ENCODE peak calls at places on chromosomes 2 and 18, in ten cellular contexts. One of them, this sample, is unnamed.
A peak's percentile ranks its signal among the peaks of the same experiment; 100 is the strongest.

GRCh38 chr18:12532661-12533060 is 124.9 kb downstream of the PRELID3A start:
- DNase-seq in aorta: no peak
- DNase-seq in activated CD8-positive, alpha-beta memory T cell treated with anti-CD3 and anti-CD28 coated beads, Interleukin-2, amount 10 ng/mL, durations not matched to agents 7 days and 5 days: no peak
- DNase-seq in lung microvascular endothelial cell: no peak
- DNase-seq in GM20000: no peak
- DNase-seq in uterus: no peak
- DNase-seq in GM04504: no peak
- DNase-seq in IMR-90: no peak
- DNase-seq in NCI-H460: no peak
- DNase-seq in activated T-cell treated with anti-CD3 and anti-CD28 coated beads for 48 hours: no peak
- DNase-seq in this sample: no peak

GRCh38 chr18:67516432-67517223 is at the start of gene DSEL:
- DNase-seq in uterus: peak; percentile 99
- DNase-seq in IMR-90: peak; percentile 94
- DNase-seq in GM20000: peak; percentile 99
- DNase-seq in NCI-H460: peak; percentile 89
- DNase-seq in aorta: peak; percentile 98
- DNase-seq in GM04504: peak; percentile 90
- DNase-seq in activated CD8-positive, alpha-beta memory T cell treated with anti-CD3 and anti-CD28 coated beads, Interleukin-2, amount 10 ng/mL, durations not matched to agents 7 days and 5 days: peak; percentile 97
- DNase-seq in activated T-cell treated with anti-CD3 and anti-CD28 coated beads for 48 hours: peak; percentile 96
- DNase-seq in lung microvascular endothelial cell: peak; percentile 97
- DNase-seq in this sample: peak; percentile 67

GRCh38 chr2:54566896-54567295 is 110.8 kb downstream of the SPTBN1 start:
- DNase-seq in aorta: no peak
- DNase-seq in activated T-cell treated with anti-CD3 and anti-CD28 coated beads for 48 hours: no peak
- DNase-seq in uterus: no peak
- DNase-seq in GM04504: no peak
- DNase-seq in NCI-H460: no peak
- DNase-seq in IMR-90: no peak
- DNase-seq in GM20000: no peak
- DNase-seq in lung microvascular endothelial cell: no peak
- DNase-seq in activated CD8-positive, alpha-beta memory T cell treated with anti-CD3 and anti-CD28 coated beads, Interleukin-2, amount 10 ng/mL, durations not matched to agents 7 days and 5 days: no peak
- DNase-seq in this sample: no peak

GRCh38 chr2:3108105-3108504 is 269.5 kb downstream of the EIPR1 start:
- DNase-seq in NCI-H460: no peak
- DNase-seq in lung microvascular endothelial cell: no peak
- DNase-seq in uterus: no peak
- DNase-seq in IMR-90: no peak
- DNase-seq in GM04504: no peak
- DNase-seq in aorta: no peak
- DNase-seq in activated CD8-positive, alpha-beta memory T cell treated with anti-CD3 and anti-CD28 coated beads, Interleukin-2, amount 10 ng/mL, durations not matched to agents 7 days and 5 days: peak; percentile 38
- DNase-seq in activated T-cell treated with anti-CD3 and anti-CD28 coated beads for 48 hours: no peak
- DNase-seq in GM20000: no peak
- DNase-seq in this sample: no peak

GRCh38 chr2:218270721-218271486 is 585 bp downstream of the PNKD start:
- DNase-seq in NCI-H460: no peak
- DNase-seq in GM04504: no peak
- DNase-seq in uterus: no peak
- DNase-seq in activated T-cell treated with anti-CD3 and anti-CD28 coated beads for 48 hours: no peak
- DNase-seq in activated CD8-positive, alpha-beta memory T cell treated with anti-CD3 and anti-CD28 coated beads, Interleukin-2, amount 10 ng/mL, durations not matched to agents 7 days and 5 days: no peak
- DNase-seq in aorta: no peak
- DNase-seq in GM20000: no peak
- DNase-seq in IMR-90: no peak
- DNase-seq in lung microvascular endothelial cell: no peak
- DNase-seq in this sample: no peak

GRCh38 chr18:44093253-44093652 is 587.4 kb upstream of the SETBP1 start:
- DNase-seq in activated CD8-positive, alpha-beta memory T cell treated with anti-CD3 and anti-CD28 coated beads, Interleukin-2, amount 10 ng/mL, durations not matched to agents 7 days and 5 days: no peak
- DNase-seq in IMR-90: no peak
- DNase-seq in activated T-cell treated with anti-CD3 and anti-CD28 coated beads for 48 hours: no peak
- DNase-seq in GM04504: no peak
- DNase-seq in GM20000: no peak
- DNase-seq in lung microvascular endothelial cell: no peak
- DNase-seq in aorta: no peak
- DNase-seq in uterus: no peak
- DNase-seq in NCI-H460: no peak
- DNase-seq in this sample: no peak

GRCh38 chr2:154375625-154376020 is 322.9 kb upstream of the KCNJ3 start:
- DNase-seq in NCI-H460: peak; percentile 61
- DNase-seq in uterus: no peak
- DNase-seq in activated T-cell treated with anti-CD3 and anti-CD28 coated beads for 48 hours: no peak
- DNase-seq in GM20000: no peak
- DNase-seq in aorta: no peak
- DNase-seq in lung microvascular endothelial cell: peak; percentile 21
- DNase-seq in GM04504: peak; percentile 18
- DNase-seq in IMR-90: no peak
- DNase-seq in activated CD8-positive, alpha-beta memory T cell treated with anti-CD3 and anti-CD28 coated beads, Interleukin-2, amount 10 ng/mL, durations not matched to agents 7 days and 5 days: no peak
- DNase-seq in this sample: peak; percentile 20

GRCh38 chr2:135685361-135685760 is 56.3 kb upstream of the UBXN4 start:
- DNase-seq in NCI-H460: no peak
- DNase-seq in IMR-90: peak; percentile 64
- DNase-seq in GM04504: no peak
- DNase-seq in activated CD8-positive, alpha-beta memory T cell treated with anti-CD3 and anti-CD28 coated beads, Interleukin-2, amount 10 ng/mL, durations not matched to agents 7 days and 5 days: no peak
- DNase-seq in activated T-cell treated with anti-CD3 and anti-CD28 coated beads for 48 hours: no peak
- DNase-seq in lung microvascular endothelial cell: no peak
- DNase-seq in uterus: no peak
- DNase-seq in aorta: no peak
- DNase-seq in GM20000: no peak
- DNase-seq in this sample: no peak

GRCh38 chr2:186917866-186918265 is 68.9 kb upstream of the ZSWIM2 start:
- DNase-seq in activated T-cell treated with anti-CD3 and anti-CD28 coated beads for 48 hours: no peak
- DNase-seq in aorta: no peak
- DNase-seq in GM04504: no peak
- DNase-seq in GM20000: no peak
- DNase-seq in activated CD8-positive, alpha-beta memory T cell treated with anti-CD3 and anti-CD28 coated beads, Interleukin-2, amount 10 ng/mL, durations not matched to agents 7 days and 5 days: no peak
- DNase-seq in IMR-90: no peak
- DNase-seq in uterus: no peak
- DNase-seq in NCI-H460: peak; percentile 58
- DNase-seq in lung microvascular endothelial cell: no peak
- DNase-seq in this sample: no peak

GRCh38 chr2:157747695-157748370 is 119.2 kb upstream of the ACVR1C start:
- DNase-seq in lung microvascular endothelial cell: no peak
- DNase-seq in GM04504: peak; percentile 72
- DNase-seq in aorta: no peak
- DNase-seq in IMR-90: peak; percentile 89
- DNase-seq in uterus: no peak
- DNase-seq in activated CD8-positive, alpha-beta memory T cell treated with anti-CD3 and anti-CD28 coated beads, Interleukin-2, amount 10 ng/mL, durations not matched to agents 7 days and 5 days: no peak
- DNase-seq in NCI-H460: no peak
- DNase-seq in GM20000: no peak
- DNase-seq in activated T-cell treated with anti-CD3 and anti-CD28 coated beads for 48 hours: no peak
- DNase-seq in this sample: no peak

GRCh38 chr2:1970341-1970740 is 226.0 kb upstream of the PXDN start:
- DNase-seq in activated T-cell treated with anti-CD3 and anti-CD28 coated beads for 48 hours: no peak
- DNase-seq in lung microvascular endothelial cell: no peak
- DNase-seq in activated CD8-positive, alpha-beta memory T cell treated with anti-CD3 and anti-CD28 coated beads, Interleukin-2, amount 10 ng/mL, durations not matched to agents 7 days and 5 days: no peak
- DNase-seq in aorta: no peak
- DNase-seq in GM20000: no peak
- DNase-seq in GM04504: no peak
- DNase-seq in IMR-90: no peak
- DNase-seq in uterus: no peak
- DNase-seq in NCI-H460: no peak
- DNase-seq in this sample: no peak

GRCh38 chr2:28600176-28600575 is 104.3 kb downstream of the PLB1 start:
- DNase-seq in activated CD8-positive, alpha-beta memory T cell treated with anti-CD3 and anti-CD28 coated beads, Interleukin-2, amount 10 ng/mL, durations not matched to agents 7 days and 5 days: no peak
- DNase-seq in aorta: no peak
- DNase-seq in uterus: no peak
- DNase-seq in GM20000: no peak
- DNase-seq in IMR-90: no peak
- DNase-seq in GM04504: no peak
- DNase-seq in activated T-cell treated with anti-CD3 and anti-CD28 coated beads for 48 hours: no peak
- DNase-seq in lung microvascular endothelial cell: no peak
- DNase-seq in NCI-H460: no peak
- DNase-seq in this sample: no peak

GRCh38 chr18:56641714-56642331 is 3.4 kb upstream of the TXNL1 start:
- DNase-seq in GM04504: no peak
- DNase-seq in aorta: no peak
- DNase-seq in activated T-cell treated with anti-CD3 and anti-CD28 coated beads for 48 hours: no peak
- DNase-seq in IMR-90: peak; percentile 81
- DNase-seq in uterus: no peak
- DNase-seq in GM20000: no peak
- DNase-seq in activated CD8-positive, alpha-beta memory T cell treated with anti-CD3 and anti-CD28 coated beads, Interleukin-2, amount 10 ng/mL, durations not matched to agents 7 days and 5 days: no peak
- DNase-seq in NCI-H460: peak; percentile 9
- DNase-seq in lung microvascular endothelial cell: peak; percentile 85
- DNase-seq in this sample: no peak

GRCh38 chr2:86368181-86368824 is 30.9 kb upstream of the REEP1 start:
- DNase-seq in activated CD8-positive, alpha-beta memory T cell treated with anti-CD3 and anti-CD28 coated beads, Interleukin-2, amount 10 ng/mL, durations not matched to agents 7 days and 5 days: peak; percentile 57
- DNase-seq in IMR-90: peak; percentile 39
- DNase-seq in NCI-H460: peak; percentile 28
- DNase-seq in activated T-cell treated with anti-CD3 and anti-CD28 coated beads for 48 hours: peak; percentile 36
- DNase-seq in lung microvascular endothelial cell: peak; percentile 63
- DNase-seq in GM20000: peak; percentile 76
- DNase-seq in aorta: peak; percentile 52
- DNase-seq in uterus: peak; percentile 35
- DNase-seq in GM04504: peak; percentile 7
- DNase-seq in this sample: peak; percentile 14